ENCODE peak calls at places on chromosomes 5 and 9, in four cellular contexts. One of them, this sample, is unnamed.

GRCh38 chr5:169299651-169300467 is 1.1 kb downstream of the SLIT3 start:
- DNase-seq in ovary: peak; percentile 32
- DNase-seq in GM23248: peak; percentile 70
- DNase-seq in spleen: no peak
- DNase-seq in this sample: no peak

GRCh38 chr9:80664327-80665210 is 1024.8 kb downstream of the TLE1 start:
- DNase-seq in ovary: no peak
- DNase-seq in spleen: no peak
- DNase-seq in GM23248: no peak
- DNase-seq in this sample: no peak

GRCh38 chr9:85743290-85744128 is 1.8 kb upstream of the AGTPBP1 start:
- DNase-seq in spleen: peak; percentile 79
- DNase-seq in ovary: no peak
- DNase-seq in GM23248: peak; percentile 53
- DNase-seq in this sample: peak; percentile 82

GRCh38 chr9:136566899-136567298 is 21.1 kb upstream of the NOTCH1 start:
- DNase-seq in ovary: peak; percentile 82
- DNase-seq in spleen: no peak
- DNase-seq in GM23248: peak; percentile 34
- DNase-seq in this sample: no peak

GRCh38 chr5:83844320-83845068 is 123.8 kb upstream of the HAPLN1 start:
- DNase-seq in ovary: no peak
- DNase-seq in GM23248: peak; percentile 87
- DNase-seq in spleen: no peak
- DNase-seq in this sample: peak; percentile 65

GRCh38 chr5:31378838-31379237 is 153.1 kb downstream of the DROSHA start:
- DNase-seq in GM23248: peak; percentile 69
- DNase-seq in spleen: no peak
- DNase-seq in ovary: no peak
- DNase-seq in this sample: no peak

GRCh38 chr9:123713282-123713681 is 216.6 kb downstream of the DENND1A start:
- DNase-seq in spleen: no peak
- DNase-seq in ovary: no peak
- DNase-seq in GM23248: no peak
- DNase-seq in this sample: no peak

GRCh38 chr5:120564013-120564412 is 99.9 kb downstream of the PRR16 start:
- DNase-seq in spleen: no peak
- DNase-seq in GM23248: no peak
- DNase-seq in ovary: no peak
- DNase-seq in this sample: no peak

GRCh38 chr5:141001466-141001853 is 35.2 kb downstream of the PCDHAC2 start:
- DNase-seq in spleen: no peak
- DNase-seq in ovary: no peak
- DNase-seq in GM23248: no peak
- DNase-seq in this sample: peak; percentile 84

GRCh38 chr5:150137997-150138396 is 17.6 kb downstream of the PDGFRB start:
- DNase-seq in ovary: no peak
- DNase-seq in spleen: no peak
- DNase-seq in GM23248: peak; percentile 73
- DNase-seq in this sample: no peak

GRCh38 chr9:120857481-120857880 is 14.8 kb upstream of the PSMD5 start:
- DNase-seq in spleen: peak; percentile 82
- DNase-seq in GM23248: no peak
- DNase-seq in ovary: no peak
- DNase-seq in this sample: no peak

GRCh38 chr9:94164756-94165549 is 80.7 kb downstream of the PTPDC1 start:
- DNase-seq in GM23248: no peak
- DNase-seq in spleen: no peak
- DNase-seq in ovary: no peak
- DNase-seq in this sample: no peak

GRCh38 chr9:33489070-33489469 is 15.3 kb upstream of the NOL6 start:
- DNase-seq in spleen: no peak
- DNase-seq in ovary: no peak
- DNase-seq in GM23248: peak; percentile 68
- DNase-seq in this sample: no peak

GRCh38 chr5:39624890-39625289 is 200.1 kb upstream of the DAB2 start:
- DNase-seq in ovary: no peak
- DNase-seq in spleen: no peak
- DNase-seq in GM23248: no peak
- DNase-seq in this sample: no peak

GRCh38 chr9:37936965-37937364 is 33.0 kb upstream of the SLC25A51 start:
- DNase-seq in GM23248: peak; percentile 96
- DNase-seq in ovary: no peak
- DNase-seq in spleen: no peak
- DNase-seq in this sample: no peak

GRCh38 chr9:88387035-88387732 is 1.1 kb upstream of the SPIN1 start:
- DNase-seq in GM23248: peak; percentile 71
- DNase-seq in ovary: peak; percentile 36
- DNase-seq in spleen: peak; percentile 84
- DNase-seq in this sample: peak; percentile 77

GRCh38 chr5:10891193-10891592 is 130.2 kb upstream of the DAP start:
- DNase-seq in GM23248: no peak
- DNase-seq in spleen: no peak
- DNase-seq in ovary: no peak
- DNase-seq in this sample: no peak

GRCh38 chr9:86494644-86495081 is 140.5 kb upstream of the TUT7 start:
- DNase-seq in ovary: no peak
- DNase-seq in GM23248: peak; percentile 73
- DNase-seq in spleen: no peak
- DNase-seq in this sample: no peak

GRCh38 chr5:158483202-158483870 is 616.4 kb downstream of the EBF1 start:
- DNase-seq in GM23248: no peak
- DNase-seq in ovary: no peak
- DNase-seq in spleen: no peak
- DNase-seq in this sample: no peak

GRCh38 chr5:110054240-110054639 is 364.5 kb downstream of the MAN2A1 start:
- DNase-seq in GM23248: peak; percentile 34
- DNase-seq in spleen: no peak
- DNase-seq in ovary: no peak
- DNase-seq in this sample: no peak

GRCh38 chr5:91219803-91220371 is 163.2 kb downstream of the ARRDC3 start:
- DNase-seq in spleen: no peak
- DNase-seq in ovary: no peak
- DNase-seq in GM23248: no peak
- DNase-seq in this sample: no peak

DNA sequence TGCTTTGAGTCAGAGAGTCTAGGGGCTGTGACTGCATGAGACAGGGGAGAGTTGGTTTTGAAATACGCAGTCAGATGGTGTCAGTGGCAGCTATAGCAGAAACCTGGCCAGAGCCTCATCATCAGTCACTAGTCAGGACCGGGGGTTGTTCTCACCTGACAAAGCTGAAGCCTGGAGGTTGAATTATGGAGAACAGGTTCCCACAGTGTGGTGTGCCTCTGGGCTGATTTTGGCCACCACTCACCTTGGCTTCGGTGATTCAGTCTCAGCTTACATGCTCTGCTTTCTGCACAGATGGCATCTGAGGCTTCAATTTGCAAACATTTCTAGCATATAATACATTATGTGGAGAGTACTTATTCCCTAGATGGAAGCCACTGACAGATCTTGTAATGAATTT is 387.3 kb downstream of the YTHDC2 start:
- DNase-seq in GM23248: no peak
- DNase-seq in ovary: no peak
- DNase-seq in spleen: no peak
- DNase-seq in this sample: no peak
- H3K27ac ChIP-seq in GM23248: no peak overlapping the region
- H3K27ac ChIP-seq in ovary: no peak overlapping the region
- H3K27ac ChIP-seq in spleen: no peak overlapping the region
- H3K27ac ChIP-seq in this sample: no peak overlapping the region

GRCh38 chr5:54902817-54903473 is 82.4 kb downstream of the ESM1 start:
- DNase-seq in GM23248: peak; percentile 60
- DNase-seq in spleen: no peak
- DNase-seq in ovary: no peak
- DNase-seq in this sample: no peak
- H3K27ac ChIP-seq in GM23248: no peak overlapping the region
- H3K27ac ChIP-seq in spleen: no peak overlapping the region
- H3K27ac ChIP-seq in ovary: no peak overlapping the region
- H3K27ac ChIP-seq in this sample: no peak overlapping the region

DNA sequence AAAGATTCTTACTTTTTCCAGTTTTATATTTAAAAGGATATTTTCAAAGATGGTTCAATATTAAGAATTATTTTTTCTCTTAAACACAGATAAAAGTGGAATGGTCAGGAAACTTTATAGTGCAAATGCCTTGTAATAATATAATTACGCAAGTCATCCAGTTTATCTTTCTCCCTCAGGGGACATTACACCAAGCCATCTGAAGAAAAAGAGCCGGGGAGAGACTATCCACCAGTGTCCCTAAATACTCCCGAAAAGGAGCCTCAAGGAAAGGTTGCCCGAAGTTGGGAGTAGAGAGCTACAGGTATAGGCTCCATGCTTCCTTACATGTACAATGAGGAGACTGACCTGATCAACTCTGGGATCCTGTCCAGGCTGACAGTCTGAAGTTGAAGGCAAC is 101.1 kb downstream of the SERINC5 start:
- DNase-seq in ovary: no peak
- DNase-seq in GM23248: no peak
- DNase-seq in spleen: no peak
- DNase-seq in this sample: no peak
- H3K27ac ChIP-seq in ovary: no peak overlapping the region
- H3K27ac ChIP-seq in GM23248: no peak overlapping the region
- H3K27ac ChIP-seq in spleen: no peak overlapping the region
- H3K27ac ChIP-seq in this sample: no peak overlapping the region

DNA sequence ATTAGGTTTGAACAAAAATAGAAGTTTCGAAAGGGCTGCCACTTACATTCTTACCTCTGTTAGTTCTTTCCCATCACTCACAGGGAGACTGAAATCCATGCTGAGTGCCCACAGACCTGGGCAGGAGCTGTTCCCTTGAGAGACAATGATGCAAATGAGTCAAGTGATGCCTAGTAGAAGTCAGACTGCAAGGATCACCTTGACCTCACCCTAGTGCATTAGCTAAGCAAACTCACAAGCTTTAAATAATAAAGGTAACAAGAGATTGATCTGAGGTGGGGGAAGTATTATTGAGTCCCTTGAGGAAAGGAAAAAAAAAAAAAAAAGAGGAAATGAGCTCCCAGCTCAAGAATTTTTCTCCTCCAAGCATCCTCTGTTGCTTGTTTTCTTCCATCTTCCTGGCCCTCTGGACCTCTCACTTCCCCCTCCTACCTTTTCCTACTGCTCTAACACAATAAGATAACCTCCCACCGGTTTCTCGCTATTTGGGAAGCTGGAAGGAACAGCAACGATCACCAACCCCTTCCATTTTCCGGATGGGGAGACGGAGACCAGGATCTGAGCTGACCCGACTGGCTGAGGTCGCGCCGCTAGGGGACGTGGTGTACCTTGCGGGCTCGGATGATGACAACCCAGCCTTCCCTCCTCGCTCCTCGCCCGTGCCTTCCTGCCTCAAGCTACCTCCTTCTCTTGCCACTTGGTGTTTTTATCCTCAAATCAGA is 2.0 kb downstream of the LPAR1 start:
- DNase-seq in spleen: peak; percentile 80
- DNase-seq in GM23248: peak; percentile 85
- DNase-seq in ovary: peak; percentile 33
- DNase-seq in this sample: peak; percentile 80
- H3K27ac ChIP-seq in spleen: peak overlapping the region; percentile 77
- H3K27ac ChIP-seq in GM23248: peak overlapping the region; percentile 81
- H3K27ac ChIP-seq in ovary: no peak overlapping the region
- H3K27ac ChIP-seq in this sample: peak overlapping the region; percentile 76

GRCh38 chr5:362978-363765 is 41.7 kb downstream of the AHRR start:
- DNase-seq in ovary: no peak
- DNase-seq in GM23248: no peak
- DNase-seq in spleen: peak; percentile 41
- DNase-seq in this sample: no peak

GRCh38 chr5:359301-359897 is 37.9 kb downstream of the AHRR start:
- DNase-seq in GM23248: no peak
- DNase-seq in spleen: peak; percentile 45
- DNase-seq in ovary: no peak
- DNase-seq in this sample: no peak

GRCh38 chr5:360277-361027 is 38.9 kb downstream of the AHRR start:
- DNase-seq in GM23248: no peak
- DNase-seq in spleen: peak; percentile 70
- DNase-seq in ovary: no peak
- DNase-seq in this sample: no peak

GRCh38 chr5:364497-364896 is 43.0 kb downstream of the AHRR start:
- DNase-seq in ovary: no peak
- DNase-seq in spleen: no peak
- DNase-seq in GM23248: no peak
- DNase-seq in this sample: no peak

DNA sequence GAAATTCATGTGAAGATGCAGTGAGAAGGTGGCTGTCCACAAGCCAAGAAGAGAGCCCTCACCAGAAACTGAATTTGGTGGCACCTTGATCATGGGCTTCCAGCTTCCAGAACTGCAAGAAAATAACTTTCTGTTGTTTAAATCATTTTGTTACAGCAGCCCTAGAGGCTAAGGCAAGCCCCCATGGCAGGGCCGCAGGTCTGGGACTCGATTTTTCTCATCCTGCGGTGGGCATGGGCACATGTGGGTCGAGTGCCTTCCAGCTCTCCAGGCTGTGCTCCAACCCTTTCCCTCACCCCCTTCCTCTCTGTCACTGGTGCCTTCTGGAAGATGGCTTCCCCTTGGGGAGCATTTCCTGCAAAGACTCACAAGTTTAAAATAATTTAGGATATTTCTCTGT is 40.7 kb downstream of the AHRR start:
- DNase-seq in ovary: no peak
- DNase-seq in GM23248: no peak
- DNase-seq in spleen: peak; percentile 48
- DNase-seq in this sample: no peak
- H3K27ac ChIP-seq in ovary: no peak overlapping the region
- H3K27ac ChIP-seq in GM23248: no peak overlapping the region
- H3K27ac ChIP-seq in spleen: no peak overlapping the region
- H3K27ac ChIP-seq in this sample: no peak overlapping the region

GRCh38 chr9:2292733-2293132 is 277.6 kb downstream of the SMARCA2 start:
- DNase-seq in spleen: no peak
- DNase-seq in ovary: no peak
- DNase-seq in GM23248: no peak
- DNase-seq in this sample: no peak
- H3K27ac ChIP-seq in spleen: no peak overlapping the region
- H3K27ac ChIP-seq in ovary: no peak overlapping the region
- H3K27ac ChIP-seq in GM23248: no peak overlapping the region
- H3K27ac ChIP-seq in this sample: no peak overlapping the region

DNA sequence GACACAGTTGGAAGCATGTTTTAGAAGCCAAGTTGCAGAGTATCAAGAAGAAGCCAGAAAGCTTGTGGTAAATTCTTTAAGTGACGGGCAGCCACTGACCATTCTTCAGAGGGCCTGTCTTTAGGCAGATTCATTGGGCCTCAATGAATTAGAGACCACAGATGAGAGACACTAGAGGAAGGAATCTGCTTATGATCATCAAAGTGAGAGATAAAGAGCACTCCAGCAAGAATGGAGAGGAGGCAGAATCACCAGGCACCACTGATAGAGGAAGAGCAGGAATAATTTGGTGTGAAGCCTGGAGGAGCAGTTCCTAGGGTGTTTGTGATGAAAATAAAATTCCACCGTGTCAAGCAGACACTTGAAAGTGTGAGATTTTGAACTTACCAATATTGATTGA is 365.9 kb upstream of the SLC30A5 start:
- DNase-seq in spleen: no peak
- DNase-seq in ovary: no peak
- DNase-seq in GM23248: no peak
- DNase-seq in this sample: no peak
- H3K27ac ChIP-seq in spleen: no peak overlapping the region
- H3K27ac ChIP-seq in ovary: no peak overlapping the region
- H3K27ac ChIP-seq in GM23248: no peak overlapping the region
- H3K27ac ChIP-seq in this sample: no peak overlapping the region

GRCh38 chr9:129884220-129885017 is 49.2 kb downstream of the USP20 start:
- DNase-seq in GM23248: peak; percentile 91
- DNase-seq in ovary: peak; percentile 85
- DNase-seq in spleen: peak; percentile 100
- DNase-seq in this sample: peak; percentile 97
- H3K27ac ChIP-seq in GM23248: peak overlapping the region; percentile 6
- H3K27ac ChIP-seq in ovary: no peak overlapping the region
- H3K27ac ChIP-seq in spleen: peak overlapping the region; percentile 94
- H3K27ac ChIP-seq in this sample: peak overlapping the region; percentile 88